ENCODE peak calls at places on chromosomes 6 and 20, in seven cellular contexts. M is germinal center; R is stimulated activated CD4-positive, alpha-beta T cell treated with anti-CD3 and anti-CD28 coated beads, Interleukin-2, amount 100 ng/mL, for 48 hours; B is hypothalamus; S is endothelial cell; O is islet precursor cell; V is NCI-H1092. Y is an unnamed sample.

GRCh38 chr20:2825770-2826169 is 9.6 kb downstream of the TMEM239 start:
- DNase-seq in R (no peak), S (no peak), V (no peak), B (no peak), O (no peak), M (no peak), Y (no peak)

GRCh38 chr6:22057962-22058361 is 238.9 kb downstream of the PRL start:
- DNase-seq in S (no peak), M (no peak), V (no peak), R (no peak), B (no peak), O (no peak), Y (no peak)

GRCh38 chr6:167699141-167700036 is 127.3 kb upstream of the AFDN start:
- DNase-seq in R (peak; percentile 44), V (no peak), B (peak; percentile 43), M (peak; percentile 76), O (peak; percentile 81), S (peak; percentile 69), Y (peak; percentile 71)

GRCh38 chr6:35319346-35320030 is 21.9 kb downstream of the DEF6 start:
- DNase-seq in M (no peak), S (no peak), V (no peak), R (no peak), O (peak; percentile 35), B (no peak), Y (no peak)

GRCh38 chr6:79374308-79374707 is 139.8 kb upstream of the HMGN3 start:
- DNase-seq in B (no peak), O (no peak), S (no peak), V (no peak), R (no peak), M (no peak), Y (no peak)

GRCh38 chr20:2460752-2461424 is 9.7 kb downstream of the SNRPB start:
- DNase-seq in R (no peak), M (no peak), B (no peak), S (no peak), V (no peak), O (no peak), Y (no peak)

GRCh38 chr6:109790131-109790530 is 99.0 kb downstream of the FIG4 start:
- DNase-seq in S (no peak), R (no peak), M (no peak), V (no peak), B (no peak), O (peak; percentile 65), Y (no peak)

GRCh38 chr6:108751851-108752732 is 96.1 kb upstream of the ARMC2 start:
- DNase-seq in O (peak; percentile 21), V (peak; percentile 63), B (no peak), M (no peak), S (no peak), R (no peak), Y (no peak)

GRCh38 chr6:155493694-155494143 is 38.1 kb upstream of the NOX3 start:
- DNase-seq in O (peak; percentile 76), S (no peak), V (no peak), M (peak; percentile 33), R (no peak), B (no peak), Y (no peak)

GRCh38 chr6:26554669-26555504 is 16.7 kb downstream of the HMGN4 start:
- DNase-seq in B (no peak), M (peak; percentile 46), O (peak; percentile 54), S (peak; percentile 49), V (no peak), R (peak; percentile 65), Y (no peak)

GRCh38 chr6:169968541-169969270 is 217.3 kb downstream of the ERMARD start:
- DNase-seq in S (no peak), B (no peak), V (no peak), O (peak; percentile 32), R (no peak), M (no peak), Y (no peak)

GRCh38 chr6:52261229-52261628 is 16.9 kb upstream of the IL17F start:
- DNase-seq in O (no peak), S (no peak), V (no peak), B (no peak), R (no peak), M (no peak), Y (no peak)

Y was measured in sciatic nerve.